ENCODE peak calls at places on chromosomes 3 and 15, in eight cellular contexts. One of them, this sample, is unnamed.

GRCh38 chr3:59970384-59970783 is 920.6 kb upstream of the CFAP20DC start:
- DNase-seq in brain microvascular endothelial cell: no peak
- DNase-seq in kidney epithelial cell: no peak
- DNase-seq in natural killer cell: no peak
- DNase-seq in mucosa of descending colon: no peak
- DNase-seq in fibroblast of lung: no peak
- DNase-seq in IMR-90: no peak
- DNase-seq in hepatocyte: no peak
- DNase-seq in this sample: no peak

GRCh38 chr15:66795851-66796250 is 93.8 kb downstream of the SMAD6 start:
- DNase-seq in brain microvascular endothelial cell: no peak
- DNase-seq in kidney epithelial cell: no peak
- DNase-seq in natural killer cell: no peak
- DNase-seq in mucosa of descending colon: no peak
- DNase-seq in fibroblast of lung: no peak
- DNase-seq in IMR-90: no peak
- DNase-seq in hepatocyte: no peak
- DNase-seq in this sample: no peak

GRCh38 chr3:135739755-135740154 is 225.8 kb upstream of the PPP2R3A start:
- DNase-seq in brain microvascular endothelial cell: no peak
- DNase-seq in kidney epithelial cell: no peak
- DNase-seq in natural killer cell: no peak
- DNase-seq in mucosa of descending colon: no peak
- DNase-seq in fibroblast of lung: no peak
- DNase-seq in IMR-90: no peak
- DNase-seq in hepatocyte: no peak
- DNase-seq in this sample: no peak

GRCh38 chr3:138468451-138468850 is 34.0 kb downstream of the ESYT3 start:
- DNase-seq in brain microvascular endothelial cell: no peak
- DNase-seq in kidney epithelial cell: no peak
- DNase-seq in natural killer cell: no peak
- DNase-seq in mucosa of descending colon: no peak
- DNase-seq in fibroblast of lung: no peak
- DNase-seq in IMR-90: no peak
- DNase-seq in hepatocyte: no peak
- DNase-seq in this sample: no peak

GRCh38 chr15:71359246-71359645 is 244.0 kb downstream of the THSD4 start:
- DNase-seq in brain microvascular endothelial cell: no peak
- DNase-seq in kidney epithelial cell: no peak
- DNase-seq in natural killer cell: no peak
- DNase-seq in mucosa of descending colon: no peak
- DNase-seq in fibroblast of lung: no peak
- DNase-seq in IMR-90: no peak
- DNase-seq in hepatocyte: no peak
- DNase-seq in this sample: no peak

GRCh38 chr15:67770098-67770628 is 55.1 kb upstream of the SKOR1 start:
- DNase-seq in brain microvascular endothelial cell: no peak
- DNase-seq in kidney epithelial cell: no peak
- DNase-seq in natural killer cell: no peak
- DNase-seq in mucosa of descending colon: no peak
- DNase-seq in fibroblast of lung: no peak
- DNase-seq in IMR-90: no peak
- DNase-seq in hepatocyte: no peak
- DNase-seq in this sample: no peak

GRCh38 chr15:62112616-62113593 is 46.1 kb downstream of the C2CD4A start:
- DNase-seq in brain microvascular endothelial cell: peak
- DNase-seq in kidney epithelial cell: peak
- DNase-seq in natural killer cell: no peak
- DNase-seq in mucosa of descending colon: no peak
- DNase-seq in fibroblast of lung: peak
- DNase-seq in IMR-90: peak
- DNase-seq in hepatocyte: peak
- DNase-seq in this sample: no peak

GRCh38 chr15:98433302-98433701 is 215.0 kb upstream of the IGF1R start:
- DNase-seq in brain microvascular endothelial cell: no peak
- DNase-seq in kidney epithelial cell: no peak
- DNase-seq in natural killer cell: no peak
- DNase-seq in mucosa of descending colon: no peak
- DNase-seq in fibroblast of lung: no peak
- DNase-seq in IMR-90: no peak
- DNase-seq in hepatocyte: no peak
- DNase-seq in this sample: no peak

GRCh38 chr3:141410408-141410807 is 42.1 kb downstream of the ZBTB38 start:
- DNase-seq in brain microvascular endothelial cell: peak
- DNase-seq in kidney epithelial cell: no peak
- DNase-seq in natural killer cell: no peak
- DNase-seq in mucosa of descending colon: no peak
- DNase-seq in fibroblast of lung: peak
- DNase-seq in IMR-90: peak
- DNase-seq in hepatocyte: no peak
- DNase-seq in this sample: no peak

GRCh38 chr3:23389686-23390085 is 186.6 kb downstream of the UBE2E2 start:
- DNase-seq in brain microvascular endothelial cell: no peak
- DNase-seq in kidney epithelial cell: no peak
- DNase-seq in natural killer cell: no peak
- DNase-seq in mucosa of descending colon: no peak
- DNase-seq in fibroblast of lung: no peak
- DNase-seq in IMR-90: no peak
- DNase-seq in hepatocyte: no peak
- DNase-seq in this sample: no peak

GRCh38 chr3:11668243-11669232 is 24.8 kb upstream of the VGLL4 start:
- DNase-seq in brain microvascular endothelial cell: no peak
- DNase-seq in kidney epithelial cell: no peak
- DNase-seq in natural killer cell: no peak
- DNase-seq in mucosa of descending colon: no peak
- DNase-seq in fibroblast of lung: no peak
- DNase-seq in IMR-90: peak
- DNase-seq in hepatocyte: peak
- DNase-seq in this sample: no peak

GRCh38 chr15:74422723-74423442 is 10.9 kb downstream of the SEMA7A start:
- DNase-seq in brain microvascular endothelial cell: peak
- DNase-seq in kidney epithelial cell: no peak
- DNase-seq in natural killer cell: no peak
- DNase-seq in mucosa of descending colon: no peak
- DNase-seq in fibroblast of lung: peak
- DNase-seq in IMR-90: peak
- DNase-seq in hepatocyte: no peak
- DNase-seq in this sample: no peak

GRCh38 chr3:44988073-44988472 is 12.0 kb downstream of the EXOSC7 start:
- DNase-seq in brain microvascular endothelial cell: no peak
- DNase-seq in kidney epithelial cell: no peak
- DNase-seq in natural killer cell: no peak
- DNase-seq in mucosa of descending colon: no peak
- DNase-seq in fibroblast of lung: peak
- DNase-seq in IMR-90: no peak
- DNase-seq in hepatocyte: no peak
- DNase-seq in this sample: no peak

GRCh38 chr3:113038326-113038725 is 47.5 kb downstream of the GTPBP8 start:
- DNase-seq in brain microvascular endothelial cell: no peak
- DNase-seq in kidney epithelial cell: no peak
- DNase-seq in natural killer cell: no peak
- DNase-seq in mucosa of descending colon: no peak
- DNase-seq in fibroblast of lung: no peak
- DNase-seq in IMR-90: no peak
- DNase-seq in hepatocyte: no peak
- DNase-seq in this sample: no peak

GRCh38 chr3:107643038-107643883 is 120.5 kb downstream of the BBX start:
- DNase-seq in brain microvascular endothelial cell: no peak
- DNase-seq in kidney epithelial cell: no peak
- DNase-seq in natural killer cell: no peak
- DNase-seq in mucosa of descending colon: no peak
- DNase-seq in fibroblast of lung: no peak
- DNase-seq in IMR-90: no peak
- DNase-seq in hepatocyte: no peak
- DNase-seq in this sample: peak

GRCh38 chr15:75644376-75644775 is 3.3 kb upstream of the SNX33 start:
- DNase-seq in brain microvascular endothelial cell: no peak
- DNase-seq in kidney epithelial cell: no peak
- DNase-seq in natural killer cell: no peak
- DNase-seq in mucosa of descending colon: no peak
- DNase-seq in fibroblast of lung: no peak
- DNase-seq in IMR-90: peak
- DNase-seq in hepatocyte: no peak
- DNase-seq in this sample: no peak

GRCh38 chr15:48352474-48353072 is 21.3 kb downstream of the DUT start:
- DNase-seq in brain microvascular endothelial cell: peak
- DNase-seq in kidney epithelial cell: no peak
- DNase-seq in natural killer cell: no peak
- DNase-seq in mucosa of descending colon: no peak
- DNase-seq in fibroblast of lung: peak
- DNase-seq in IMR-90: peak
- DNase-seq in hepatocyte: peak
- DNase-seq in this sample: no peak

GRCh38 chr3:143135150-143135549 is 15.6 kb downstream of the CHST2 start:
- DNase-seq in brain microvascular endothelial cell: peak
- DNase-seq in kidney epithelial cell: peak
- DNase-seq in natural killer cell: no peak
- DNase-seq in mucosa of descending colon: no peak
- DNase-seq in fibroblast of lung: peak
- DNase-seq in IMR-90: peak
- DNase-seq in hepatocyte: peak
- DNase-seq in this sample: peak

GRCh38 chr15:92624401-92624991 is 31.1 kb downstream of the FAM174B start:
- DNase-seq in brain microvascular endothelial cell: no peak
- DNase-seq in kidney epithelial cell: no peak
- DNase-seq in natural killer cell: no peak
- DNase-seq in mucosa of descending colon: no peak
- DNase-seq in fibroblast of lung: no peak
- DNase-seq in IMR-90: no peak
- DNase-seq in hepatocyte: peak
- DNase-seq in this sample: no peak

GRCh38 chr3:45482829-45483228 is 94.5 kb downstream of the LARS2 start:
- DNase-seq in brain microvascular endothelial cell: no peak
- DNase-seq in kidney epithelial cell: no peak
- DNase-seq in natural killer cell: no peak
- DNase-seq in mucosa of descending colon: no peak
- DNase-seq in fibroblast of lung: no peak
- DNase-seq in IMR-90: no peak
- DNase-seq in hepatocyte: no peak
- DNase-seq in this sample: no peak

GRCh38 chr15:34582461-34583357 is 742 bp downstream of the GOLGA8B start:
- DNase-seq in brain microvascular endothelial cell: no peak
- DNase-seq in kidney epithelial cell: no peak
- DNase-seq in natural killer cell: peak
- DNase-seq in mucosa of descending colon: peak
- DNase-seq in fibroblast of lung: peak
- DNase-seq in IMR-90: peak
- DNase-seq in hepatocyte: peak
- DNase-seq in this sample: peak

GRCh38 chr15:73964736-73965093 is 27.4 kb downstream of the STOML1 start:
- DNase-seq in brain microvascular endothelial cell: peak
- DNase-seq in kidney epithelial cell: no peak
- DNase-seq in natural killer cell: peak
- DNase-seq in mucosa of descending colon: peak
- DNase-seq in fibroblast of lung: peak
- DNase-seq in IMR-90: peak
- DNase-seq in hepatocyte: peak
- DNase-seq in this sample: peak

GRCh38 chr15:34855893-34856292 is 60.5 kb upstream of the ACTC1 start:
- DNase-seq in brain microvascular endothelial cell: no peak
- DNase-seq in kidney epithelial cell: no peak
- DNase-seq in natural killer cell: no peak
- DNase-seq in mucosa of descending colon: no peak
- DNase-seq in fibroblast of lung: no peak
- DNase-seq in IMR-90: peak
- DNase-seq in hepatocyte: no peak
- DNase-seq in this sample: no peak

GRCh38 chr3:63970596-63971468 is 52.5 kb downstream of the PSMD6 start:
- DNase-seq in brain microvascular endothelial cell: no peak
- DNase-seq in kidney epithelial cell: no peak
- DNase-seq in natural killer cell: no peak
- DNase-seq in mucosa of descending colon: no peak
- DNase-seq in fibroblast of lung: peak
- DNase-seq in IMR-90: no peak
- DNase-seq in hepatocyte: no peak
- DNase-seq in this sample: no peak

GRCh38 chr3:14549256-14549931 is 9.3 kb upstream of the GRIP2 start:
- DNase-seq in brain microvascular endothelial cell: peak
- DNase-seq in kidney epithelial cell: no peak
- DNase-seq in natural killer cell: no peak
- DNase-seq in mucosa of descending colon: peak
- DNase-seq in fibroblast of lung: no peak
- DNase-seq in IMR-90: peak
- DNase-seq in hepatocyte: no peak
- DNase-seq in this sample: no peak
- TF ChIP-seq CTCF in brain microvascular endothelial cell: peak
- TF ChIP-seq CTCF in kidney epithelial cell: peak
- TF ChIP-seq CTCF in natural killer cell: no peak
- TF ChIP-seq CTCF in mucosa of descending colon: no peak
- TF ChIP-seq CTCF in fibroblast of lung: peak
- TF ChIP-seq CTCF in IMR-90: peak
- TF ChIP-seq CTCF in hepatocyte: peak
- TF ChIP-seq CTCF in this sample: peak

GRCh38 chr3:58291671-58292338 is 14.2 kb upstream of the RPP14 start:
- DNase-seq in brain microvascular endothelial cell: no peak
- DNase-seq in kidney epithelial cell: no peak
- DNase-seq in natural killer cell: no peak
- DNase-seq in mucosa of descending colon: no peak
- DNase-seq in fibroblast of lung: no peak
- DNase-seq in IMR-90: no peak
- DNase-seq in hepatocyte: no peak
- DNase-seq in this sample: no peak
- TF ChIP-seq CTCF in brain microvascular endothelial cell: no peak
- TF ChIP-seq CTCF in kidney epithelial cell: no peak
- TF ChIP-seq CTCF in natural killer cell: no peak
- TF ChIP-seq CTCF in mucosa of descending colon: no peak
- TF ChIP-seq CTCF in fibroblast of lung: no peak
- TF ChIP-seq CTCF in IMR-90: no peak
- TF ChIP-seq CTCF in hepatocyte: no peak
- TF ChIP-seq CTCF in this sample: no peak

GRCh38 chr3:197926418-197926817 is 23.6 kb upstream of the RPL35A start:
- DNase-seq in brain microvascular endothelial cell: no peak
- DNase-seq in kidney epithelial cell: no peak
- DNase-seq in natural killer cell: no peak
- DNase-seq in mucosa of descending colon: no peak
- DNase-seq in fibroblast of lung: no peak
- DNase-seq in IMR-90: no peak
- DNase-seq in hepatocyte: no peak
- DNase-seq in this sample: no peak
- TF ChIP-seq CTCF in brain microvascular endothelial cell: peak
- TF ChIP-seq CTCF in kidney epithelial cell: peak
- TF ChIP-seq CTCF in natural killer cell: no peak
- TF ChIP-seq CTCF in mucosa of descending colon: no peak
- TF ChIP-seq CTCF in fibroblast of lung: no peak
- TF ChIP-seq CTCF in IMR-90: no peak
- TF ChIP-seq CTCF in hepatocyte: peak
- TF ChIP-seq CTCF in this sample: no peak

GRCh38 chr3:41867533-41867932 is 94.4 kb downstream of the ULK4 start:
- DNase-seq in brain microvascular endothelial cell: no peak
- DNase-seq in kidney epithelial cell: no peak
- DNase-seq in natural killer cell: no peak
- DNase-seq in mucosa of descending colon: no peak
- DNase-seq in fibroblast of lung: no peak
- DNase-seq in IMR-90: no peak
- DNase-seq in hepatocyte: no peak
- DNase-seq in this sample: no peak

GRCh38 chr3:41866298-41866697 is 95.6 kb downstream of the ULK4 start:
- DNase-seq in brain microvascular endothelial cell: no peak
- DNase-seq in kidney epithelial cell: no peak
- DNase-seq in natural killer cell: no peak
- DNase-seq in mucosa of descending colon: no peak
- DNase-seq in fibroblast of lung: no peak
- DNase-seq in IMR-90: no peak
- DNase-seq in hepatocyte: no peak
- DNase-seq in this sample: no peak

GRCh38 chr3:41863024-41863423 is 98.9 kb downstream of the ULK4 start:
- DNase-seq in brain microvascular endothelial cell: no peak
- DNase-seq in kidney epithelial cell: no peak
- DNase-seq in natural killer cell: no peak
- DNase-seq in mucosa of descending colon: no peak
- DNase-seq in fibroblast of lung: no peak
- DNase-seq in IMR-90: no peak
- DNase-seq in hepatocyte: no peak
- DNase-seq in this sample: peak
- TF ChIP-seq CTCF in brain microvascular endothelial cell: peak
- TF ChIP-seq CTCF in kidney epithelial cell: peak
- TF ChIP-seq CTCF in natural killer cell: no peak
- TF ChIP-seq CTCF in mucosa of descending colon: no peak
- TF ChIP-seq CTCF in fibroblast of lung: no peak
- TF ChIP-seq CTCF in IMR-90: no peak
- TF ChIP-seq CTCF in hepatocyte: no peak
- TF ChIP-seq CTCF in this sample: no peak